ENCODE peak calls at places on chromosomes 5 and 9, in four cellular contexts. L is K562, M is IMR-90, R is GM12878. Q is an unnamed sample.

GRCh38 chr5:83031391-83031790 is 45.8 kb downstream of the TMEM167A start:
- DNase-seq in L (no peak), R (no peak), M (no peak), Q (no peak)

GRCh38 chr9:137742698-137743097 is 123.9 kb downstream of the EHMT1 start:
- DNase-seq in R (no peak), M (peak), L (no peak), Q (no peak)

GRCh38 chr9:32581512-32582143 is 8.7 kb upstream of the NDUFB6 start:
- DNase-seq in R (no peak), L (peak), M (peak), Q (peak)

GRCh38 chr5:125551246-125551645 is 804.8 kb upstream of the ZNF608 start:
- DNase-seq in L (no peak), M (peak), R (no peak), Q (no peak)

GRCh38 chr9:130137870-130138653 is 34.1 kb upstream of the NCS1 start:
- DNase-seq in L (peak), R (no peak), M (peak), Q (peak)

GRCh38 chr5:1785984-1786383 is 13.7 kb downstream of the MRPL36 start:
- DNase-seq in M (no peak), R (no peak), L (no peak), Q (no peak)

GRCh38 chr5:82314964-82315728 is 37.0 kb upstream of the RPS23 start:
- DNase-seq in L (no peak), M (peak), R (no peak), Q (no peak)

GRCh38 chr5:78888580-78889187 is 96.4 kb downstream of the ARSB start:
- DNase-seq in M (no peak), L (no peak), R (no peak), Q (no peak)

GRCh38 chr5:99187611-99188010 is 258.8 kb upstream of the CHD1 start:
- DNase-seq in L (no peak), R (no peak), M (no peak), Q (peak)

GRCh38 chr5:158142182-158142581 is 283.2 kb upstream of the CLINT1 start:
- DNase-seq in R (no peak), M (no peak), L (no peak), Q (peak)

GRCh38 chr5:149546974-149547373 is 4.3 kb downstream of the CSNK1A1 start:
- DNase-seq in R (no peak), L (no peak), M (no peak), Q (no peak)

GRCh38 chr5:73940026-73940425 is 314.0 kb downstream of the ARHGEF28 start:
- DNase-seq in L (no peak), M (peak), R (no peak), Q (peak)

GRCh38 chr9:757246-757881 is 84.1 kb upstream of the DMRT1 start:
- DNase-seq in R (no peak), L (peak), M (peak), Q (peak)

GRCh38 chr9:36905101-36906066 is 128.7 kb downstream of the PAX5 start:
- DNase-seq in M (no peak), L (no peak), R (no peak), Q (no peak)

GRCh38 chr5:160054831-160055230 is 45.9 kb downstream of the TTC1 start:
- DNase-seq in M (peak), R (no peak), L (peak), Q (no peak)

GRCh38 chr9:69900406-69900805 is 79.8 kb downstream of the CFAP95 start:
- DNase-seq in R (no peak), M (peak), L (no peak), Q (peak)

GRCh38 chr9:94111446-94111845 is 27.2 kb downstream of the PTPDC1 start:
- DNase-seq in M (peak), R (no peak), L (no peak), Q (no peak)

GRCh38 chr9:105415344-105415980 is 32.4 kb upstream of the FSD1L start:
- DNase-seq in L (peak), M (peak), R (no peak), Q (peak)

GRCh38 chr9:116096853-116097252 is 56.7 kb upstream of the PAPPA start:
- DNase-seq in M (no peak), R (no peak), L (no peak), Q (no peak)

GRCh38 chr9:37198831-37199230 is 78.5 kb downstream of the ZCCHC7 start:
- DNase-seq in M (no peak), R (no peak), L (no peak), Q (no peak)

GRCh38 chr5:39214912-39215709 is 4.3 kb downstream of the FYB1 start:
- DNase-seq in R (no peak), L (no peak), M (no peak), Q (no peak)

GRCh38 chr5:150499437-150499956 is 8.4 kb upstream of the NDST1 start:
- DNase-seq in R (no peak), M (no peak), L (peak), Q (no peak)

DNA sequence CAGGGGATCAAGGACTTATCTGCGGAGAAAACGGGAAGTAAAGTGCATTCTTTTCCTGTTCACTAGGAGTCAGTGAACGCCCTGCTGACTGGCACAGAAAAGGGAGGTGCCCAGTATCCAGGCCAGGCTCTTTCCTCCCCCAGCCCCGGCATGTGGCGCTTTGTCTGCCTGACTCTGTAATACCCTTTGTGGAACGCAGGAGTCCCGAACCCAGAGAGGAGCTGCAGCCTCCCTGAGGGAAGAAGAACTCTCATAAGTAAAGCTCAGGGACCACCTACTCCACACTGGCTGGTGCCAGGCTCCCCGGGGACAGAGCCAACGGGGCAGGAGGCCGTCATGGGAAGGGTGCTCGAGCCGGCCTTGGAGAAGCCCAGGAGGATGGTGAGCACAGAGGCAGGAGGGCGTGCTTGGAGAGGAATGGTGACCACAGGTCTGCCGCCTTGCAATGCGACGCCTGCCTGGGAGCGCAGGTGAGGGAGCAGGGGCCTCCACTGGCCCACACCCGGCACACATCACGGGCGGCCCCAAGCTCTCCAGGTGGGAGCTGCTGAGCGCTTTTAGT is 31.5 kb downstream of the VAV2 start:
- DNase-seq in L (no peak), R (no peak), M (no peak), Q (peak)
- TF ChIP-seq FOS in L (no peak), R (no peak), M (no peak), Q (no peak)

GRCh38 chr9:4286086-4286485 is 13.8 kb downstream of the GLIS3 start:
- DNase-seq in L (no peak), R (no peak), M (no peak), Q (no peak)

GRCh38 chr9:4280605-4281004 is 19.3 kb downstream of the GLIS3 start:
- DNase-seq in M (no peak), R (no peak), L (no peak), Q (no peak)

GRCh38 chr9:4284925-4285324 is 14.9 kb downstream of the GLIS3 start:
- DNase-seq in L (no peak), M (no peak), R (no peak), Q (no peak)

GRCh38 chr9:4277531-4277991 is 22.3 kb downstream of the GLIS3 start:
- DNase-seq in M (peak), R (no peak), L (no peak), Q (peak)

DNA sequence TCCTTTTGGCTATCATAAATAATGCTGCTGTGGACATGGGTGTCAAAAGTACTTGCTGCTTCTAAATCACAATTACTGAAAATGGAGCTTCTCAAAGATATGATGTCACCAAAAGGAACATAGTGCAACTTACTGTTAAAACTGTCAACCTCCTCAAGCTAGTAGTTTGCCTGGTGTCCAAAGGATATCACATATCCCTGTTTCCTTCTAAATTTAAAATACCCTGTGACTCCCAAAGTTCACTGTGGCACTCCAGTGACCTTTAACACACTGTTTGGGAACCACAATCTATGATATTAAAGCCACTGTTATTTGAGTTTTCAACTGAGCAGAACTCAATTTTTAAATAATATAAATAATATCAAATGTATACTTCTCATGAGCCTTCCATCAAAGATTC is 18.2 kb downstream of the GLIS3 start:
- DNase-seq in L (no peak), R (no peak), M (no peak), Q (no peak)
- TF ChIP-seq FOS in L (no peak), R (no peak), M (no peak), Q (no peak)

DNA sequence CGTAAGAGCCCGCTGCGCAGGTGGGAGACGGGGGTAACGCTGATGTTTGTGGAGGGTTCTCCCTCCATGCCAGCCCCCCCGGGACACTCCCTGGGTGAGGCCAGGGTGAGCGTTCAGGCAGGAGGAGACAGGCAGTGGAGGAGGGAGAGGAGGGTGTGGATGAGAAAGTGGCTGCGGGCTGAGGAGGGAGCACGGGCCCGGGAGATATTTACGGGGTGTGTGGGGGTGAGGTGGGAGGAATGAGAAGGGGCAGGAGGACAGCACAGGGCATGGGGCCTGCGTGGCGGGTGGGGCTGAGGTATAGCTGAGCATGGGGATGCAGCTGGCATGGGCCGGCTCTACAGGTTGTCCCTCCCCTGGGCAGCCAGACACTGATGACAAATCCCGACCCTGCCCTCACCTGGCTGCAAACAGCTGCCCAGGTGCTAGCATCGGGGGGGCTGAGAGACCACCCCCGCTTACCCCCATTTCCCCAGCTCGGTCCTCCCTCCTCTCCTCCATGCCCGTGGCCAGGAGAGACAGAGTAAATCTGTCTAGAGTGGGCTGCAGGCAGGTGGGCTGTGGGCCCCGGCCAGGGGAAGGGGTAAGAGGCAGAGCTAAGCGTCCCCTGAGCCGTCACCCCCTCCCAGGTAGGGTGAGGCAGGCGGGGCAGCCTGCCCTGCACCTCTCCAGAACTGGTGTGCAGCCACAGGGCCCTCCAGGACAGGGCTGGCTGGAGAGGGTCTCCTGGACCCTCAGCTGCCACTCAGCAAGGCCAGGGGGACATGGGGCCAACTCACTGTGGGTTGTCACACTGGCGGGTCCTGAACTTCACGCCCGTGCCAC is 79.2 kb downstream of the ZNF354C start:
- DNase-seq in R (no peak), M (no peak), L (no peak), Q (no peak)
- TF ChIP-seq FOS in R (no peak), M (no peak), L (no peak), Q (no peak)

GRCh38 chr5:95923918-95924559 is 37.6 kb downstream of the ELL2 start:
- DNase-seq in M (no peak), R (peak), L (no peak), Q (no peak)
- TF ChIP-seq FOS in M (no peak), R (no peak), L (no peak), Q (no peak)

GRCh38 chr9:125683486-125683885 is 23.5 kb downstream of the MAPKAP1 start:
- DNase-seq in M (peak), R (no peak), L (no peak), Q (no peak)
- TF ChIP-seq FOS in M (no peak), R (no peak), L (no peak), Q (no peak)

DNA sequence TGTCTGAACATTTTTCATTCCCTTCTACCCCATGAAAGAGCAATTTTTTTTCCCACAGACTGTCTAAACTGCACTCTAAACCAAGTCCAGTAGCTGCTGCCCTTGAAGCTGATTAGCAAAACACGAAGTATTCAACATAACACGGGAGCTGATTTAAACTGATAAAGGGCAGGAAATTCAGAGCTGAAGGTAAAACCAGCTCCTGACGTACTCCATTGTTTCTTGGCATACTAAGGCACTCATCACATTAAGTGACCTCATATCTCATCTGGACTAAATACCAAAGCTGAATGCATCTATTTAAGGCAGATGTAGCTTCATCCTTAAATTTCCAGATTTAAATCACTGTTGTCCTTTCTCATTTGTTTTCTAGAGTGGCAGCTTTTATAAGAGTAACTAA is 12.0 kb downstream of the GDF9 start:
- DNase-seq in L (no peak), M (peak), R (no peak), Q (peak)
- TF ChIP-seq FOS in L (no peak), M (no peak), R (no peak), Q (no peak)

GRCh38 chr5:53037141-53037859 is 48.1 kb downstream of the ITGA2 start:
- DNase-seq in R (no peak), M (peak), L (no peak), Q (peak)
- TF ChIP-seq FOS in R (no peak), M (peak), L (no peak), Q (peak)

Q was measured in endothelial cell of umbilical vein.